ENCODE peak calls at places on chromosome 6, in five cellular contexts. G is psoas muscle; E is NCI-H345; R is IMR-90; M is effector memory CD4-positive, alpha-beta T cell. V is an unnamed sample.

GRCh38 chr6:71289039-71289801 is 609 bp downstream of the OGFRL1 start:
- DNase-seq in G (peak), E (peak), R (no peak), M (no peak), V (no peak)

GRCh38 chr6:165717732-165718465 is 54.9 kb upstream of the PDE10A start:
- DNase-seq in G (no peak), E (no peak), R (peak), M (no peak), V (no peak)

GRCh38 chr6:147268254-147268653 is 64.0 kb downstream of the STXBP5 start:
- DNase-seq in G (no peak), E (no peak), R (peak), M (no peak), V (no peak)

GRCh38 chr6:164200071-164200470 is 785.6 kb downstream of the QKI start:
- DNase-seq in G (no peak), E (no peak), R (no peak), M (no peak), V (no peak)

GRCh38 chr6:135884136-135884535 is 32.6 kb downstream of the PDE7B start:
- DNase-seq in G (no peak), E (no peak), R (no peak), M (no peak), V (no peak)

GRCh38 chr6:133240511-133241087 is 558 bp upstream of the EYA4 start:
- DNase-seq in G (peak), E (no peak), R (peak), M (no peak), V (peak)

GRCh38 chr6:119323926-119324325 is 25.6 kb downstream of the MAN1A1 start:
- DNase-seq in G (no peak), E (no peak), R (peak), M (no peak), V (no peak)

GRCh38 chr6:167706313-167707109 is 120.2 kb upstream of the AFDN start:
- DNase-seq in G (no peak), E (no peak), R (no peak), M (peak), V (no peak)

GRCh38 chr6:24448396-24448795 is 41.0 kb downstream of the GPLD1 start:
- DNase-seq in G (no peak), E (no peak), R (no peak), M (no peak), V (no peak)

GRCh38 chr6:169454204-169454871 is 200.7 kb upstream of the THBS2 start:
- DNase-seq in G (peak), E (no peak), R (peak), M (no peak), V (no peak)

GRCh38 chr6:52515219-52515960 is 61.5 kb downstream of the TRAM2 start:
- DNase-seq in G (no peak), E (no peak), R (peak), M (no peak), V (no peak)

GRCh38 chr6:39468385-39468784 is 145.9 kb upstream of the KCNK16 start:
- DNase-seq in G (no peak), E (no peak), R (no peak), M (no peak), V (no peak)

GRCh38 chr6:63573140-63573898 is 1.0 kb downstream of the LOC128125822 start:
- DNase-seq in G (peak), E (peak), R (peak), M (peak), V (peak)

GRCh38 chr6:128415387-128415786 is 105.0 kb downstream of the PTPRK start:
- DNase-seq in G (no peak), E (no peak), R (no peak), M (no peak), V (no peak)

GRCh38 chr6:102127253-102127652 is 733.7 kb downstream of the GRIK2 start:
- DNase-seq in G (no peak), E (no peak), R (no peak), M (no peak), V (no peak)

GRCh38 chr6:46039646-46040045 is 24.0 kb upstream of the CLIC5 start:
- DNase-seq in G (no peak), E (no peak), R (no peak), M (no peak), V (no peak)

GRCh38 chr6:126535138-126535537 is 195.2 kb downstream of the CENPW start:
- DNase-seq in G (no peak), E (no peak), R (no peak), M (no peak), V (no peak)